ENCODE peak calls at places on chromosomes 13 and 19, in seven cellular contexts. P, M, E, B, Z, L and O are unnamed samples.

GRCh38 chr19:51727349-51727880 is 3.6 kb upstream of the HAS1 start:
- DNase-seq in P (no peak), M (peak), E (peak), B (no peak), Z (peak), L (no peak), O (no peak)

GRCh38 chr13:100347941-100348340 is 240.6 kb downstream of the GGACT start:
- DNase-seq in P (no peak), M (no peak), E (peak), B (no peak), Z (no peak), L (no peak), O (peak)

GRCh38 chr13:24683833-24684599 is 3.8 kb downstream of the ATP12A start:
- DNase-seq in P (peak), M (peak), E (peak), B (peak), Z (peak), L (peak), O (peak)

GRCh38 chr19:31316201-31316951 is 32.9 kb downstream of the TSHZ3 start:
- DNase-seq in P (no peak), M (peak), E (peak), B (no peak), Z (peak), L (no peak), O (no peak)

GRCh38 chr13:31282741-31283455 is 83.1 kb downstream of the B3GLCT start:
- DNase-seq in P (no peak), M (no peak), E (peak), B (no peak), Z (no peak), L (no peak), O (no peak)

GRCh38 chr19:44757735-44758505 is 9.4 kb downstream of the BCL3 start:
- DNase-seq in P (no peak), M (peak), E (peak), B (no peak), Z (no peak), L (no peak), O (no peak)

GRCh38 chr13:20672772-20673171 is 30.7 kb upstream of the IL17D start:
- DNase-seq in P (no peak), M (peak), E (peak), B (no peak), Z (no peak), L (no peak), O (no peak)

GRCh38 chr13:34967851-34968562 is 25.9 kb downstream of the NBEA start:
- DNase-seq in P (no peak), M (no peak), E (no peak), B (no peak), Z (peak), L (no peak), O (peak)

GRCh38 chr13:46295531-46296464 is 84.1 kb downstream of the LRRC63 start:
- DNase-seq in P (peak), M (peak), E (peak), B (peak), Z (peak), L (no peak), O (no peak)

GRCh38 chr13:34657716-34658115 is 284.4 kb upstream of the NBEA start:
- DNase-seq in P (no peak), M (peak), E (no peak), B (no peak), Z (peak), L (no peak), O (no peak)

GRCh38 chr19:33673258-33673875 is 51.6 kb downstream of the CHST8 start:
- DNase-seq in P (no peak), M (no peak), E (no peak), B (no peak), Z (no peak), L (no peak), O (no peak)

GRCh38 chr19:44592451-44592890 is 20.9 kb upstream of the IGSF23 start:
- DNase-seq in P (no peak), M (no peak), E (peak), B (no peak), Z (no peak), L (no peak), O (no peak)

GRCh38 chr13:52903320-52903719 is 54.9 kb upstream of the PCDH8 start:
- DNase-seq in P (no peak), M (no peak), E (no peak), B (no peak), Z (no peak), L (no peak), O (no peak)

GRCh38 chr19:16605552-16605951 is 22.5 kb downstream of the MED26 start:
- DNase-seq in P (no peak), M (no peak), E (no peak), B (no peak), Z (no peak), L (no peak), O (no peak)

GRCh38 chr13:44271031-44271433 is 102.6 kb upstream of the SERP2 start:
- DNase-seq in P (no peak), M (peak), E (peak), B (no peak), Z (peak), L (no peak), O (no peak)

GRCh38 chr13:43307921-43308433 is 284.6 kb downstream of the DNAJC15 start:
- DNase-seq in P (peak), M (peak), E (peak), B (no peak), Z (peak), L (no peak), O (peak)

GRCh38 chr13:31485183-31485582 is 254.1 kb upstream of the RXFP2 start:
- DNase-seq in P (no peak), M (no peak), E (peak), B (no peak), Z (no peak), L (no peak), O (no peak)

GRCh38 chr13:32443111-32443510 is 15.2 kb upstream of the N4BP2L1 start:
- DNase-seq in P (peak), M (peak), E (peak), B (no peak), Z (peak), L (no peak), O (no peak)

GRCh38 chr13:44048326-44048725 is 168.6 kb downstream of the LACC1 start:
- DNase-seq in P (no peak), M (no peak), E (peak), B (no peak), Z (peak), L (no peak), O (no peak)

GRCh38 chr19:28961772-28962500 is 251.0 kb downstream of the UQCRFS1 start:
- DNase-seq in P (no peak), M (peak), E (peak), B (no peak), Z (no peak), L (no peak), O (no peak)

GRCh38 chr19:6611441-6611852 is 20.5 kb upstream of the CD70 start:
- DNase-seq in P (no peak), M (peak), E (peak), B (no peak), Z (no peak), L (no peak), O (no peak)

GRCh38 chr13:51892657-51893056 is 30.9 kb downstream of the CCDC70 start:
- DNase-seq in P (no peak), M (no peak), E (no peak), B (no peak), Z (no peak), L (no peak), O (no peak)

GRCh38 chr13:97189943-97190342 is 32.2 kb upstream of the MBNL2 start:
- DNase-seq in P (no peak), M (no peak), E (no peak), B (no peak), Z (no peak), L (no peak), O (peak)

GRCh38 chr13:42574011-42574410 is at the start of gene TNFSF11:
- DNase-seq in P (peak), M (no peak), E (peak), B (no peak), Z (no peak), L (no peak), O (peak)

GRCh38 chr19:616732-617526 is 16.4 kb downstream of the POLRMT start:
- DNase-seq in P (no peak), M (no peak), E (no peak), B (no peak), Z (no peak), L (no peak), O (no peak)

GRCh38 chr19:32691952-32692726 is 518 bp downstream of the NUDT19 start:
- DNase-seq in P (peak), M (peak), E (peak), B (peak), Z (peak), L (no peak), O (no peak)

GRCh38 chr19:5023128-5023571 is 54.2 kb downstream of the KDM4B start:
- DNase-seq in P (no peak), M (no peak), E (no peak), B (no peak), Z (no peak), L (no peak), O (no peak)

GRCh38 chr13:58882556-58882955 is 1251.0 kb downstream of the PCDH17 start:
- DNase-seq in P (no peak), M (no peak), E (no peak), B (no peak), Z (no peak), L (no peak), O (no peak)

GRCh38 chr13:82477436-82477835 is 1404.8 kb downstream of the SLITRK1 start:
- DNase-seq in P (no peak), M (no peak), E (no peak), B (no peak), Z (no peak), L (no peak), O (no peak)

GRCh38 chr13:112740502-112741131 is 50.8 kb downstream of the ATP11A start:
- DNase-seq in P (no peak), M (peak), E (peak), B (no peak), Z (peak), L (no peak), O (no peak)

GRCh38 chr13:73708393-73708985 is 425.7 kb downstream of the KLF12 start:
- DNase-seq in P (peak), M (peak), E (peak), B (peak), Z (peak), L (no peak), O (peak)

GRCh38 chr13:66803013-66803739 is 427.0 kb downstream of the PCDH9 start:
- DNase-seq in P (no peak), M (no peak), E (no peak), B (no peak), Z (no peak), L (no peak), O (peak)

GRCh38 chr19:10430505-10431253 is 10.3 kb downstream of the PDE4A start:
- DNase-seq in P (no peak), M (peak), E (peak), B (no peak), Z (peak), L (no peak), O (no peak)

GRCh38 chr13:65808061-65808460 is 1422.1 kb downstream of the PCDH9 start:
- DNase-seq in P (no peak), M (no peak), E (peak), B (no peak), Z (no peak), L (no peak), O (no peak)

GRCh38 chr19:28327905-28328304 is 885.0 kb downstream of the UQCRFS1 start:
- DNase-seq in P (no peak), M (no peak), E (no peak), B (no peak), Z (no peak), L (no peak), O (no peak)

GRCh38 chr19:14473915-14474578 is 1.1 kb downstream of the PTGER1 start:
- DNase-seq in P (no peak), M (no peak), E (no peak), B (no peak), Z (no peak), L (no peak), O (no peak)

GRCh38 chr19:16516381-16516780 is 20.2 kb downstream of the C19orf44 start:
- DNase-seq in P (no peak), M (no peak), E (no peak), B (no peak), Z (no peak), L (no peak), O (no peak)

GRCh38 chr13:45728759-45729158 is 26.6 kb downstream of the CBY2 start:
- DNase-seq in P (peak), M (no peak), E (no peak), B (no peak), Z (peak), L (no peak), O (no peak)

GRCh38 chr13:75468098-75468497 is 13.9 kb downstream of the TBC1D4 start:
- DNase-seq in P (no peak), M (peak), E (peak), B (no peak), Z (peak), L (no peak), O (no peak)

GRCh38 chr13:21034602-21035190 is 26.7 kb downstream of the LATS2 start:
- DNase-seq in P (no peak), M (no peak), E (peak), B (no peak), Z (peak), L (no peak), O (no peak)